ENCODE peak calls at places on chromosomes 6 and 20, in four cellular contexts. D is H9; Z is endodermal cell; O is CD8-positive, alpha-beta T cell. M is an unnamed sample. For H3K4me1, the result is how much of the 10 kb centered on the place peaks cover.

GRCh38 chr6:158548418-158549161 is 11.3 kb upstream of the TMEM181 start:
- DNase-seq in D (peak), Z (no peak), O (no peak), M (no peak)

GRCh38 chr6:134238006-134238405 is 79.9 kb downstream of the SGK1 start:
- DNase-seq in D (no peak), O (no peak), Z (no peak), M (no peak)

GRCh38 chr20:36217226-36217625 is 19.1 kb upstream of the AAR2 start:
- DNase-seq in Z (peak), O (no peak), D (peak), M (no peak)

GRCh38 chr20:19757487-19757972 is 528 bp upstream of the RIN2 start:
- DNase-seq in O (no peak), D (peak), Z (peak), M (peak)

GRCh38 chr20:58692579-58693225 is at the start of gene NPEPL1:
- DNase-seq in O (no peak), D (no peak), Z (peak), M (peak)

GRCh38 chr20:62320581-62321354 is 18.0 kb downstream of the ADRM1 start:
- DNase-seq in O (no peak), Z (peak), D (peak), M (no peak)

GRCh38 chr20:20643925-20644324 is 68.5 kb downstream of the RALGAPA2 start:
- DNase-seq in D (no peak), Z (no peak), O (no peak), M (no peak)

GRCh38 chr6:2764610-2765165 is 505 bp upstream of the WRNIP1 start:
- DNase-seq in Z (no peak), O (peak), D (no peak), M (peak)

GRCh38 chr6:138653435-138653834 is 120.1 kb upstream of the CCDC28A start:
- DNase-seq in Z (no peak), D (no peak), O (no peak), M (no peak)

GRCh38 chr6:130944486-130944885 is 117.3 kb downstream of the SMLR1 start:
- DNase-seq in Z (no peak), D (no peak), O (no peak), M (no peak)

GRCh38 chr6:124996411-124996810 is 34.2 kb downstream of the RNF217 start:
- DNase-seq in Z (no peak), D (no peak), O (no peak), M (no peak)

GRCh38 chr6:37182736-37183590 is 13.0 kb downstream of the PIM1 start:
- DNase-seq in D (no peak), O (no peak), Z (no peak), M (peak)

GRCh38 chr20:50296450-50297375 is 106.1 kb downstream of the CEBPB start:
- DNase-seq in D (no peak), O (no peak), Z (no peak), M (no peak)

GRCh38 chr20:31989030-31989645 is 21.1 kb upstream of the CCM2L start:
- DNase-seq in D (no peak), Z (no peak), O (no peak), M (no peak)

GRCh38 chr20:57250607-57251343 is 15.7 kb downstream of the BMP7 start:
- DNase-seq in O (no peak), Z (peak), D (no peak), M (no peak)

GRCh38 chr20:63659370-63659769 is 1.3 kb downstream of the RTEL1 start:
- DNase-seq in Z (no peak), O (no peak), D (no peak), M (no peak)

GRCh38 chr20:37389241-37389747 is 43.4 kb downstream of the SRC start:
- DNase-seq in O (no peak), Z (peak), D (peak), M (no peak)

GRCh38 chr20:32619586-32619985 is 34.5 kb upstream of the NOL4L start:
- DNase-seq in Z (peak), O (no peak), D (no peak), M (no peak)

GRCh38 chr6:124881898-124882579 is 80.2 kb upstream of the RNF217 start:
- DNase-seq in Z (no peak), O (no peak), D (no peak), M (no peak)

GRCh38 chr6:79384845-79385244 is 150.4 kb upstream of the HMGN3 start:
- DNase-seq in O (no peak), D (no peak), Z (no peak), M (peak)

GRCh38 chr6:39823187-39823815 is 31.1 kb downstream of the DAAM2 start:
- DNase-seq in O (no peak), D (no peak), Z (no peak), M (peak)

GRCh38 chr6:25350593-25350992 is 71.4 kb downstream of the CARMIL1 start:
- DNase-seq in Z (no peak), D (no peak), O (no peak), M (no peak)

GRCh38 chr20:57610261-57610952 is 9.8 kb downstream of the ZBP1 start:
- DNase-seq in O (no peak), Z (no peak), D (no peak), M (no peak)

GRCh38 chr20:20443509-20443908 is 75.6 kb downstream of the INSM1 start:
- DNase-seq in O (no peak), D (no peak), Z (no peak), M (no peak)

GRCh38 chr6:86723131-86723530 is 214.2 kb upstream of the HTR1E start:
- DNase-seq in D (no peak), O (no peak), Z (no peak), M (no peak)

GRCh38 chr20:63626424-63627128 is at the start of gene GMEB2:
- DNase-seq in D (peak), Z (peak), O (no peak), M (peak)

GRCh38 chr6:48837744-48838143 is 625.3 kb downstream of the MMUT start:
- DNase-seq in Z (no peak), D (no peak), O (no peak), M (no peak)

GRCh38 chr6:70563540-70563939 is 3.2 kb upstream of the SDHAF4 start:
- DNase-seq in Z (peak), D (no peak), O (no peak), M (no peak)

GRCh38 chr6:62763125-62763524 is 448.1 kb upstream of the FKBP1C start:
- DNase-seq in Z (no peak), O (no peak), D (no peak), M (no peak)

GRCh38 chr6:101102702-101103101 is 221.6 kb upstream of the ASCC3 start:
- DNase-seq in Z (no peak), O (no peak), D (no peak), M (no peak)

GRCh38 chr20:25738198-25738597 is 41.5 kb upstream of the ZNF337 start:
- DNase-seq in Z (no peak), D (no peak), O (no peak), M (no peak)

GRCh38 chr6:13794184-13794583 is 20.2 kb downstream of the MCUR1 start:
- DNase-seq in O (no peak), Z (no peak), D (no peak), M (no peak)

GRCh38 chr20:22412977-22413868 is 171.1 kb downstream of the FOXA2 start:
- DNase-seq in D (no peak), O (no peak), Z (no peak), M (no peak)

GRCh38 chr20:8399963-8400362 is 267.9 kb downstream of the PLCB1 start:
- DNase-seq in D (no peak), O (no peak), Z (no peak), M (no peak)

DNA sequence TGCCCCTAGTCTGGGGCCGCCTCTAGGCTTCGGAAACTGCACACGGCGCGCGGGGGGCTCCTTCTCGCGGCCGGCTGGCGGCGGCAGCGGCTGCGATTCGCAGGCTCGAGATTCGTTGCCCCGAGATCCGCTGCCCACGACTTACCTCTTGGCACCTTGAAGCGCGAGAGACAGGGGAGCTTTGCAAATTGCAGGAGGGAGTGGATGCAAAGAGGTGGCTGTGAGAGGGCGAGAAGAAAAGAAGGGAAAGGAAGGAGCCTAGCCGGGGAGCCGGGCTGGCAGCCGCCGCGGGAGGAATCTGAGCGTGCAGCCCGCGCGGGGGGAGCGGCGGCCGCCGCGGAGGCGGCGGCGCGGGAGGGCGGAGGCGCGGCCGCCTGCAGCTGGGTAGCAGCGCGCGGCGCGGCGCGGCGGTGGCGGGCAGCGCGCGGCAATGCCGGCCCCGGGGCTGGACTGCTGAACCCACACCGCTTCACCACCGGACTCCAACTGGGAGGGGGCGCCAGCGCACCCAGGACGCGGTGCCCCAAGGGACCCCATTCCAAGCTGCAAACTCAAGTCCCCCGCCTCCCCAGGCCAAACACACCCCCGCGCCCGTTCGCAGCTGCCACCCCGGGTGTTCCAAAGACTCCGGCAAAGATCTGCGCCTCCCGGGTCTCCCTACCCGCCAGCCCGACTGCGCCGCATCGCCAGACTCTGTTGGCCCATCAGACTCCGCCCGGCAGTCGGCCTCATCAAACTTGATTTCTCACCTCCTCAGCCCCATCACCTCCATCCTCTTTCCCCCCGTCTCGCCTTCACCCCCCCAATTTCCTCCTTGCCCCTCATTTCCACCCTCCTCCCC is 44.2 kb upstream of the SUPT3H start:
- DNase-seq in D (peak), O (peak), Z (peak), M (peak)
- TF ChIP-seq CTCF in D (no peak), O (no peak), Z (no peak), M (no peak)

DNA sequence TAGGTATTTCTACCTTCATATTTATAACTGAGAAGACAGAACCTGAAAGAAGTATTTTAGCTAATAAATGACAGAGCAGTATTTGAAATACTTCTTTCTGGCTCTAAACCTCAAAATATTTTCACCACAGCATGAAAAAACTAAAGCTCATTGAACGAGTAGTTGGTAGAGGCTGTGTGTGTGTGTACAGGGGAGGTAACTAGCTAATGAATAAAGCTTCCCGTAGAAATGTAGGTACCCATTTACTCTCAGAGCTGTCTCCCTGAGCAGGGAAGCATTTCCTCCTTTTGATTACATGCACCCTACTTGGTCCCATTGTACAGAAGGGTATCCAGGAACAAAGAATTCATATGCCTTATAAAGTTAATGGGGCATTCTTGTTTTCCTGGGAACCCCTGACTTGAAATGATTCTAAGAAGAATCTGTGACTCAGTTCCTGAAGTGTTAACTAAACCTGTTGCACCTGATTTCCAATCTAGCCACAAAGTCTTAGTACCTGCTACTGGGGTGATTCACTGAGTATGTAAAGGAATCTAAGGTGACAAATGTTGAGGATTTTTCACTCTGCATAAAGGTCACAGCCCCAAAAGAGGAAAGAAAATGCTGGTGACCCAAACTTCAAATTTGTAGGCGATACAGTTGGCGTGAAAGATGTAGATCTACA is 12.5 kb downstream of the CRYBG1 start:
- DNase-seq in Z (no peak), D (no peak), O (no peak), M (no peak)
- H3K4me1 ChIP-seq in Z (under half), D (under half), O (under half), M (under half)

GRCh38 chr6:17091122-17091521 is 10.7 kb upstream of the STMND1 start:
- DNase-seq in Z (no peak), O (no peak), D (no peak), M (no peak)

GRCh38 chr6:17096076-17096475 is 5.8 kb upstream of the STMND1 start:
- DNase-seq in Z (no peak), D (no peak), O (no peak), M (no peak)

GRCh38 chr6:17098007-17098406 is 3.8 kb upstream of the STMND1 start:
- DNase-seq in O (no peak), Z (no peak), D (no peak), M (no peak)

GRCh38 chr6:17096657-17097056 is 5.2 kb upstream of the STMND1 start:
- DNase-seq in D (no peak), O (no peak), Z (no peak), M (no peak)

DNA sequence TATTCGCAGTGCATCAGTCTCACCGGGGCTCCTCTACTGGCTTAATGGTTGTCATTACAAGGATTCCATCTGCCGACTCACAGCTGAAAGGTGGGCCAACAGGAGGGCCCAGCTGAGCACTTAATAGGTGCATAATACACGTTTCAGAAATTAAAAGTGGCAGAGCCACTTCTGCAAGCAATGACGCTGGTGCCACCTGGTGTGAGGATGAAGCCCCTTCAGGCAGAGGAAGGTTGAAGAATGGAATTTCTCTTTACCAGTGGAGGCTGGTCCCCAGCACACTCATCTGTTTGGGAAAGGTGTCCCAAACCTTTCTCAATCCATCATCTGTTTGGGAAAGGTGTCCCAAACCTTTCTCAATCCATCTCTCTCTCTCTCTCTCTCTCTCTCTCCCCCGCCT is 8.2 kb upstream of the STMND1 start:
- DNase-seq in Z (peak), D (peak), O (no peak), M (no peak)
- TF ChIP-seq CTCF in Z (peak), D (peak), O (no peak), M (no peak)

GRCh38 chr20:54340667-54341081 is 132.8 kb downstream of the PFDN4 start:
- DNase-seq in O (no peak), Z (no peak), D (no peak), M (no peak)
- H3K4me1 ChIP-seq in O (under half), Z (under half), D (under half), M (under half)

GRCh38 chr6:157239671-157240058 is 83.7 kb downstream of the TMEM242 start:
- DNase-seq in D (no peak), Z (no peak), O (no peak), M (no peak)
- TF ChIP-seq CTCF in D (no peak), Z (no peak), O (no peak), M (no peak)

DNA sequence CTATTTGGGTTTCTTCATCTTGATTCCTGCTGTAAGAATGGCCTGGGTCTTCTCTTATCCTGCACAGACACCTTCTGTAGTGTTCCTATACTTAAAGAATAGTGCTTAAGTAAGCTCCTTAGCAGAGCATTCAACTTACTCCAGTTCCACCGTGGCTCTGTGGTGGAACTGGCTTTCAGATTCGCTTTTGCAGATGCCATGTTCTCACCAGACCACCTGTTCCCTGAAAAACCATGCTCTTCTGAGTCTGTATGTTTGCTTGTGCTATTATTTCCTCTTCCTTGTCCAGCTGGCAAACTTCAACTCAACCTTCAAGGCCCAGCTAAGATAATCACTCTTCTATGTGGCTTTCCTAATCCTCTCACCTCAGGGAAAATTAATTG is 4.9 kb downstream of the ELMO2 start:
- DNase-seq in Z (no peak), D (no peak), O (no peak), M (no peak)
- H3K4me1 ChIP-seq in Z (under half), D (under half), O (half or more), M (under half)

GRCh38 chr6:82246370-82246769 is 1.2 kb downstream of the IBTK start:
- DNase-seq in O (no peak), Z (no peak), D (no peak), M (no peak)

GRCh38 chr6:82246802-82247633 is 526 bp downstream of the IBTK start:
- DNase-seq in O (no peak), Z (peak), D (peak), M (peak)

GRCh38 chr6:82247634-82248232 is at the start of gene IBTK:
- DNase-seq in D (peak), O (peak), Z (peak), M (peak)

GRCh38 chr6:82249381-82250253 is 2.1 kb upstream of the IBTK start:
- DNase-seq in O (no peak), D (no peak), Z (no peak), M (no peak)

DNA sequence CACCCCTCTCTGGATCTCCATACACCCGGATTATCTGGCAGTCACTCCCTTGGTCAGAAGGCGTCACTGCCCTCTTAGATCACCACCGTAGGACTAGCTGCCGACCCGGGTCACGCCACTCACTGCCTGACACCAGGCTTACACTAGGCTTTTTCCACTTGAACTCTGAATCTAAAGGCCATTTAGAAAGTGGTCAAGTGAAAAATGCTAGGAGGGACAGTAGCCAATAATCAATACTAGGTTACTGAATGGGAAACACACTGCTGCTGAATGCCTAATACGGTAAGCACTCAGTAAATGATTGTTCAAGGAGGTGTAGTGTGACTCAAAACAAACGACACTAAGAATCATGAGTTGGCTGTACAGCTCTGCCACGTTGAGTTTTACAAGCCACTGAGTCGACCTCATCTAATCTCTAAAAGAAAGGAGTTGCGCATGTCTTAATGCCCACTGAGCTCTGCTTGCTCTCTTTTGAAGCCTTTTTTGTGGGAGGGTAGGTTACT is 740 bp upstream of the IBTK start:
- DNase-seq in D (no peak), O (no peak), Z (no peak), M (no peak)
- TF ChIP-seq CTCF in D (no peak), O (no peak), Z (no peak), M (no peak)

GRCh38 chr6:142850653-142851434 is 94.1 kb downstream of the HIVEP2 start:
- DNase-seq in O (no peak), D (no peak), Z (no peak), M (no peak)
- H3K4me1 ChIP-seq in O (half or more), D (under half), Z (under half), M (under half)

GRCh38 chr6:8462169-8462568 is 26.8 kb upstream of the SLC35B3 start:
- DNase-seq in D (no peak), Z (no peak), O (no peak), M (no peak)
- TF ChIP-seq CTCF in D (no peak), Z (no peak), O (no peak), M (no peak)

GRCh38 chr20:2462484-2462883 is 8.1 kb downstream of the SNRPB start:
- DNase-seq in D (no peak), O (no peak), Z (peak), M (no peak)

GRCh38 chr20:2467412-2467811 is 3.2 kb downstream of the SNRPB start:
- DNase-seq in O (no peak), D (no peak), Z (no peak), M (no peak)

GRCh38 chr20:2463616-2464365 is 6.8 kb downstream of the SNRPB start:
- DNase-seq in Z (peak), D (no peak), O (no peak), M (no peak)

GRCh38 chr20:2468581-2469407 is 1.8 kb downstream of the SNRPB start:
- DNase-seq in O (no peak), Z (no peak), D (no peak), M (no peak)

DNA sequence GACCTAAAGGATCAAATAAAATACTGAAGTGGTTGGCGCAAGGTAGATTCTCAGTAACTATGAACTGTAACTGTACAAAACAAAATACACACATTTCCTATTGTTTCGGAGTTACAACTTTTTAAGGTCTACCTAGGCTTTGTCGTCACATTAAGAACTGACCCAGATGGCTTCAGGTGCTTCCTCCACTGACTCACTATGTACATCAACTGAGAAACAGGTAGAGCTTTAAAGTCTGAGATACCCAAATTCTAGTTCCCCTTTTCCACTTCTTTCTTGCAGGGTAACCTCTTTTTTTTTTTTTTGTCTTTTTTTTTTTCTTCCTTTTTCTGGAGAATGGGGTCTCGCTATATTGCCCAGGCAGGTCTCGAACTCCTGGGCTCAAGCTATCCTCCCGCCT is 5.5 kb downstream of the SNRPB start:
- DNase-seq in Z (no peak), O (no peak), D (no peak), M (no peak)
- H3K4me1 ChIP-seq in Z (under half), O (under half), D (under half), M (under half)